ENCODE peak calls at places on chromosomes 6 and 20, in six cellular contexts. Y, P, Z, N, T and K are unnamed samples.

GRCh38 chr6:13278184-13278583 is 50.2 kb downstream of the TBC1D7 start:
- DNase-seq in Y (no peak), P (peak), Z (no peak), N (no peak), T (no peak), K (no peak)

GRCh38 chr6:89310929-89311328 is 4.2 kb downstream of the GABRR2 start:
- DNase-seq in Y (no peak), P (peak), Z (no peak), N (no peak), T (no peak), K (peak)

GRCh38 chr6:154239392-154239791 is 117.2 kb downstream of the IPCEF1 start:
- DNase-seq in Y (no peak), P (no peak), Z (peak), N (no peak), T (no peak), K (peak)

GRCh38 chr6:113903666-113904330 is 46.7 kb downstream of the MARCKS start:
- DNase-seq in Y (peak), P (no peak), Z (no peak), N (no peak), T (no peak), K (no peak)

GRCh38 chr20:38032585-38033329 is 499 bp downstream of the TTI1 start:
- DNase-seq in Y (no peak), P (peak), Z (no peak), N (peak), T (no peak), K (peak)

GRCh38 chr6:72524011-72524645 is 97.7 kb upstream of the KCNQ5 start:
- DNase-seq in Y (no peak), P (no peak), Z (peak), N (no peak), T (no peak), K (peak)

GRCh38 chr6:63573899-63574553 is 1.7 kb downstream of the LOC128125822 start:
- DNase-seq in Y (no peak), P (peak), Z (peak), N (no peak), T (no peak), K (peak)

GRCh38 chr6:145023116-145023726 is 712.1 kb downstream of the EPM2A start:
- DNase-seq in Y (no peak), P (no peak), Z (no peak), N (no peak), T (no peak), K (no peak)

GRCh38 chr6:54874349-54875048 is 27.9 kb downstream of the FAM83B start:
- DNase-seq in Y (no peak), P (no peak), Z (peak), N (no peak), T (no peak), K (peak)

GRCh38 chr20:48769111-48769879 is 58.5 kb downstream of the PREX1 start:
- DNase-seq in Y (no peak), P (no peak), Z (no peak), N (peak), T (peak), K (no peak)

GRCh38 chr6:13924949-13925881 is at the start of gene RNF182:
- DNase-seq in Y (no peak), P (peak), Z (no peak), N (no peak), T (no peak), K (peak)

GRCh38 chr6:131387706-131388455 is 185.1 kb upstream of the ARG1 start:
- DNase-seq in Y (no peak), P (no peak), Z (no peak), N (no peak), T (no peak), K (no peak)

GRCh38 chr6:137181876-137182653 is 8.6 kb upstream of the IL22RA2 start:
- DNase-seq in Y (no peak), P (no peak), Z (no peak), N (no peak), T (no peak), K (no peak)

GRCh38 chr6:15061176-15061575 is 184.7 kb upstream of the JARID2 start:
- DNase-seq in Y (no peak), P (peak), Z (no peak), N (no peak), T (no peak), K (no peak)

GRCh38 chr20:13554076-13554475 is 84.7 kb downstream of the TASP1 start:
- DNase-seq in Y (no peak), P (no peak), Z (no peak), N (no peak), T (no peak), K (no peak)

GRCh38 chr20:9119776-9120175 is 50.9 kb downstream of the PLCB4 start:
- DNase-seq in Y (no peak), P (no peak), Z (peak), N (no peak), T (no peak), K (peak)

GRCh38 chr6:111087871-111088667 is 766 bp downstream of the SLC16A10 start:
- DNase-seq in Y (no peak), P (peak), Z (peak), N (peak), T (peak), K (no peak)

GRCh38 chr6:107132330-107132954 is 17.1 kb upstream of the BEND3 start:
- DNase-seq in Y (no peak), P (peak), Z (no peak), N (no peak), T (no peak), K (peak)

GRCh38 chr20:63738687-63739128 is 868 bp upstream of the SLC2A4RG start:
- DNase-seq in Y (peak), P (peak), Z (no peak), N (peak), T (peak), K (no peak)

GRCh38 chr6:138600726-138601125 is 101.4 kb upstream of the NHSL1 start:
- DNase-seq in Y (no peak), P (no peak), Z (peak), N (no peak), T (no peak), K (peak)

GRCh38 chr6:138596591-138596990 is 97.3 kb upstream of the NHSL1 start:
- DNase-seq in Y (no peak), P (no peak), Z (no peak), N (no peak), T (no peak), K (no peak)

GRCh38 chr6:138597336-138597735 is 98.0 kb upstream of the NHSL1 start:
- DNase-seq in Y (no peak), P (no peak), Z (no peak), N (no peak), T (no peak), K (no peak)

GRCh38 chr6:138600261-138600660 is 101.0 kb upstream of the NHSL1 start:
- DNase-seq in Y (no peak), P (no peak), Z (no peak), N (no peak), T (no peak), K (no peak)

GRCh38 chr6:138598562-138599173 is 99.4 kb upstream of the NHSL1 start:
- DNase-seq in Y (no peak), P (no peak), Z (no peak), N (no peak), T (no peak), K (no peak)
- TF ChIP-seq CTCF in Y (no peak), P (no peak), Z (no peak), N (no peak), T (no peak), K (no peak)

DNA sequence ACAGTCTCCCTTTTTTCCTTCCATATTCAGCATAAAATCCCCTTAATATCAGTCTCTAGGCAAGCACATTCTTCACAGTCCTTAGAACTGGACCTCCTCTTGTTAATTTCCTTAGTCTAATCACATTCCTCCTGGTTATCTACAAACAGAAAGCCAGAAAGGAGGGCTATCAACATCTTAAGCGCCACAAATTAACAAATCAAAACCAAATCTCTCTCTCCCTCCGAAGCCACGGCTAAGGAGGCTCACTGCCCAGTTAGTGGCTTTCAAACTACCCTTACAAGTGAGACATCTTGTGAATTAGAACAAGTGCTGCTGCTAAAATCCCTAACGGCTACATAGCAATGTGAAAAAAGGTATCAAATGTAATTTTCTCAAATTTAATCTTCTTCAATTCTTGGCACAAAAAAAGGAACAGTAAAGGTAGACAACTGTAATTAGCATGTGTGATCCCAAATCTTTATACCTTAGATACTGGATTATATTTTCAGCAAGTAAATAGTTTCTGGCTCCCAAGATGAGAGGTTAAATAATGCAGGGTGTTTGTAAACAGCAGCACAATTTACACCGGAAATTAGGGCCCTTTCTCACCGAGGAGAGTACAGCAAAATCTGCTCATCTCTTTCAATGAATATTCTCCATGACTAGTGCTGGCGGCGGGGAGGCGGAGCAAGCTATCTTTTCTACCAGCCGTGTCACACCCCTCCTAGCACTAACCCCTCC is 1.4 kb upstream of the TRIM39 start:
- DNase-seq in Y (no peak), P (peak), Z (no peak), N (peak), T (peak), K (peak)
- TF ChIP-seq CTCF in Y (no peak), P (no peak), Z (no peak), N (no peak), T (no peak), K (no peak)

GRCh38 chr20:15899972-15900371 is 673.3 kb downstream of the KIF16B start:
- DNase-seq in Y (no peak), P (no peak), Z (no peak), N (no peak), T (no peak), K (no peak)

GRCh38 chr20:15905661-15906060 is 667.6 kb downstream of the KIF16B start:
- DNase-seq in Y (no peak), P (no peak), Z (no peak), N (no peak), T (no peak), K (no peak)

GRCh38 chr20:15900443-15900842 is 672.8 kb downstream of the KIF16B start:
- DNase-seq in Y (no peak), P (no peak), Z (peak), N (no peak), T (no peak), K (peak)

DNA sequence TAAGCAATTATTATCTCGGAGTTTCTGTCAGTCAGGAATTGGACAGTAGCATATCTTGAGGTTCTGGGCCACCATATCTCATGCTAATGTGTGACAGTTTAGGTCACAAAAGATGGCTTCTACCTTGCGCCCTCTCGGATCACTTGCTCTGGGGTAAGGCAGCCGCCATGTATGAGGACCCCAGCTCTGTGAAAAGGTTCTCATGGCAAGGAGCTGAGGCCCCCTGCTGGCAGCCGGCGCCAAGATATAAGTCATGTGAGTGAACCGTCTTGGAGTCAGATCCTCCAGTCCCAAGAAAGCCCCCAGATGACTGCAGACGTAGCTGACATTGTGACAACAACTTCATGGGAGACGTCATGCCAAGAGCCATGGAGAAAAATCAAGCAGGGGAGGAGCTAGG is 670.8 kb downstream of the KIF16B start:
- DNase-seq in Y (no peak), P (peak), Z (no peak), N (no peak), T (peak), K (peak)
- TF ChIP-seq CTCF in Y (no peak), P (peak), Z (peak), N (no peak), T (no peak), K (peak)

GRCh38 chr20:53194891-53195290 is 222.7 kb downstream of the TSHZ2 start:
- DNase-seq in Y (no peak), P (no peak), Z (no peak), N (no peak), T (no peak), K (no peak)
- TF ChIP-seq CTCF in Y (no peak), P (no peak), Z (no peak), N (no peak), T (no peak), K (no peak)

DNA sequence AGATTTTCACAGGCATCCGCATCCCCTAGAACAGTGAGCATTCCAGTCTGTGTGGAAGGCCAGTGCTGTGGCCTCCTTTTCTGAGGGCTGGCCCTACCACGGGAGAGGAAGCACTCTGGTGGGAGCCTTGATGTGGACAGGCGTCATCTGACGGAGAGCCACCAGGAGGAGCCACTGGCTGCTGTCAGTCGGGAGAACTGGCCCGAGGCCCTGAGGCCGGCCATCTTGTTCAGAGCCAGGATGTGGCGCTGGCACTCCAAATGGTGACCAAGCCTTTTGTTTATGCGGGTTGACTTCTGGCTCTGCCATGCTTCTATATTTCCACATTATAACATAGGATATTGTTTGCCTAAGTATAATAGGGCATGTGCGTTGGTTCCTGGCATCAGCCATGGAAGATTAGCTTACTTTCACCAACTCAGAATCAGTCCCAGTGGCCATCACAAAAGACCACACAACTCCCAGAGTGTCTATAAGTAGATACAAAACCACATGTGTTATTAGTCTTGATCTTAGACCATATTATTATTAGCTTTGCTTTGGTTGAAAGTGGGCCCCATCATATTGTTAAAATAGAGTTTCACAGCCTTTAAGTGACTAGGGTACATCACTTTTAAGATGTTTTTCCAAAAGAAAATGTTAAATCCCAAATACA is 273.9 kb upstream of the TAB2 start:
- DNase-seq in Y (no peak), P (peak), Z (no peak), N (no peak), T (no peak), K (peak)
- TF ChIP-seq CTCF in Y (no peak), P (peak), Z (peak), N (peak), T (no peak), K (peak)

GRCh38 chr6:30150151-30150550 is 10.9 kb downstream of the TRIM10 start:
- DNase-seq in Y (no peak), P (no peak), Z (peak), N (no peak), T (no peak), K (no peak)

GRCh38 chr6:30149234-30149633 is 11.8 kb downstream of the TRIM10 start:
- DNase-seq in Y (no peak), P (no peak), Z (no peak), N (no peak), T (no peak), K (no peak)

GRCh38 chr6:30152019-30152673 is 8.9 kb downstream of the TRIM10 start:
- DNase-seq in Y (no peak), P (no peak), Z (no peak), N (no peak), T (no peak), K (no peak)

GRCh38 chr6:30151580-30151979 is 9.4 kb downstream of the TRIM10 start:
- DNase-seq in Y (no peak), P (no peak), Z (no peak), N (no peak), T (no peak), K (no peak)

DNA sequence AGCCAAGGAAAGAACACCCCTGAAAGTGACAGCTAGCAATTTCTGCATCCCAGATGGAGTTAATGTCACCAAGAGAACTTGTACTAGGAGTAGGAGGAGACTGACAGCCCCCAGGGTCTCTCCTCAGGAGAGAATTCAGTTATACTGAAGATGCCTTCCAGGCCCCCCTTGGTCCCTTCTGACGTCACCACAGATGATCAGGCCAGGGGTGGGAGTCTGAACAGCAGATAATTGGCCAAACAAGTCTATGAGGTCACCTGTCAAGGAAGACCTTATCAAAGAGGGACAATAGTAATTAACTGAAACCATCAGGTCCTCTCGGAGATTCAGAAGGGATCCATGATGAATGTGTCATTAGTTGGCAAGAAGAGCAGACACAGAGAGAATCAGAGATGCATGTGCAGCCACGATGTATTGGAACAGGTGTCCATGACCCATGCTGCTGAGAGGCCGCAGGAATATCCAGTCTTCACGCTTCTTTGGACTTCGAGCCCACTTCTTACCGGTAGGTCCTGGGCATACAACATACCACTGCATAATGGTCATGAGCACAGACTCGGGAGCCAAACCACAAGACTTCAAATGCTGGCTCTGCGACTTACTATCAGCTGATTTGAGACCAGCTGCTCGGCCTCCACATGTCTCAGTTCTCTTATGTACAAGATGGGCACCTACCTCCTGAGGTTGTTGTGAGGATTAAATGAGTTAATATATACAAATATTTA is 10.2 kb downstream of the TRIM10 start:
- DNase-seq in Y (no peak), P (no peak), Z (no peak), N (no peak), T (no peak), K (no peak)
- TF ChIP-seq CTCF in Y (no peak), P (no peak), Z (no peak), N (no peak), T (no peak), K (no peak)

GRCh38 chr6:165571721-165572132 is 91.3 kb downstream of the PDE10A start:
- DNase-seq in Y (no peak), P (no peak), Z (no peak), N (no peak), T (no peak), K (no peak)

GRCh38 chr6:165574770-165575549 is 88.1 kb downstream of the PDE10A start:
- DNase-seq in Y (no peak), P (peak), Z (peak), N (no peak), T (no peak), K (peak)

GRCh38 chr6:165571068-165571682 is 91.9 kb downstream of the PDE10A start:
- DNase-seq in Y (no peak), P (no peak), Z (no peak), N (no peak), T (no peak), K (no peak)

GRCh38 chr6:165574220-165574619 is 88.8 kb downstream of the PDE10A start:
- DNase-seq in Y (no peak), P (no peak), Z (no peak), N (no peak), T (no peak), K (peak)

GRCh38 chr6:165573671-165574070 is 89.4 kb downstream of the PDE10A start:
- DNase-seq in Y (no peak), P (peak), Z (no peak), N (no peak), T (no peak), K (peak)
- TF ChIP-seq CTCF in Y (no peak), P (no peak), Z (no peak), N (no peak), T (no peak), K (no peak)

GRCh38 chr20:39893013-39893685 is 795.9 kb downstream of the MAFB start:
- DNase-seq in Y (no peak), P (no peak), Z (peak), N (no peak), T (no peak), K (no peak)
- TF ChIP-seq CTCF in Y (no peak), P (peak), Z (no peak), N (no peak), T (no peak), K (no peak)

DNA sequence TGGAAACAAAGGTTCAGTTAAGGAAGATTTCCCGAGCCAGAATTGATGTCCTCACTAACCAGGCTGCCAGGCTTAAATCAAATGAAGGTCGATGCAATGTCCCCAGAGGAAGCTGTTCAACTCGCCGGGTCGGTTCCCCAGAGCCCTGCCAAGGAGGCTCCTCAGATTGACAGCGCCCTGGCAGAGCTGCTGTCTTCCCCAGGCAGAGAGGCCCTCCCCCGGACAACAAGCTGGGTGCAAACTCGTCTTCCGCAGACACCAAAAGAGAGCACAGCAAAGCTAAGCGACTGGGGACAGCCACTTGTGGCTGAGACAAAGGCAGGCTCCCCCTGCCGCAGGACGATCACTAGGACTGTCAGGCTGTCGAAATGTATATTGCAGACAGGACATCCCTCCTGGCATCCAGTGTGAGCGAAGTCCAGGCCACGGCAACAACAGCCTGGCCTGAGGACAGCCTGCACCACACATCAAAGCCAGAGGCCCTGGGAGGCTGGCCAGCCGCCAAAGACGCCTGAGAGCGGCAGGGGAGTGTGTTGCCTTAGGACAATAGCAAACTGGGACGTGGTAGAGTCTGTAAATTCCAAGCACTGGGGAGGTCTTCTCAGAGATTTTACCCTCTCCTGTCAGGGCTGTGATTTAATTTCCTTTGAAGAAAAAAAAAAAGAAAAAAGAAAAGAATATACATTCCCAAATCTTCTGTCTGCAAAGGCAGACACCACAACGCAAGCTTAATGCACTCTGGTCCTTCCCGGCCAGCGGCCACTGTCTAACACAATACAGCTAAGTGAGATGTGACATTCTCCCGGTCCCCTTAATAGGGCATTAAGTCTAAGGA is 99.1 kb downstream of the HIVEP2 start:
- DNase-seq in Y (peak), P (peak), Z (peak), N (peak), T (peak), K (peak)
- TF ChIP-seq CTCF in Y (no peak), P (no peak), Z (no peak), N (peak), T (no peak), K (no peak)